ENCODE peak calls at places on chromosomes 1 and 21, in five cellular contexts. E is sigmoid colon, A is ovary, Q is esophagus muscularis mucosa, K is transverse colon. D is an unnamed sample.

GRCh38 chr1:62438163-62438562 is 1.3 kb downstream of the USP1 start:
- DNase-seq in E (no peak), Q (no peak), A (no peak), K (no peak), D (no peak)

GRCh38 chr1:92951141-92951582 is 10.1 kb downstream of the DIPK1A start:
- DNase-seq in K (peak; percentile 48), Q (no peak), E (no peak), A (no peak), D (no peak)

GRCh38 chr21:35390013-35390776 is 341.1 kb upstream of the RUNX1 start:
- DNase-seq in E (peak; percentile 73), A (no peak), K (no peak), Q (no peak), D (peak; percentile 34)

GRCh38 chr1:96596226-96596625 is 125.4 kb upstream of the PTBP2 start:
- DNase-seq in E (no peak), K (no peak), A (no peak), Q (no peak), D (no peak)

GRCh38 chr1:40495315-40495903 is 13.2 kb upstream of the EXO5 start:
- DNase-seq in Q (no peak), E (no peak), A (no peak), K (no peak), D (no peak)

GRCh38 chr21:41585199-41585994 is 77.4 kb upstream of the TMPRSS2 start:
- DNase-seq in E (no peak), Q (no peak), A (peak; percentile 1), K (no peak), D (peak; percentile 24)

GRCh38 chr1:6421266-6421665 is 1.5 kb upstream of the HES2 start:
- DNase-seq in K (no peak), A (no peak), E (no peak), Q (no peak), D (no peak)

GRCh38 chr1:168089326-168089978 is 47.3 kb downstream of the GPR161 start:
- DNase-seq in E (peak; percentile 38), K (peak; percentile 81), A (no peak), Q (peak; percentile 86), D (no peak)

GRCh38 chr1:16984717-16985116 is 4.3 kb upstream of the MFAP2 start:
- DNase-seq in A (peak; percentile 89), E (peak; percentile 90), K (peak; percentile 26), Q (peak; percentile 93), D (no peak)

GRCh38 chr1:64981602-64981981 is 15.2 kb upstream of the JAK1 start:
- DNase-seq in Q (no peak), A (no peak), E (no peak), K (no peak), D (no peak)

GRCh38 chr21:41045534-41046268 is 122.3 kb upstream of the BACE2 start:
- DNase-seq in Q (peak; percentile 89), E (no peak), A (no peak), K (no peak), D (peak; percentile 64)

GRCh38 chr1:28928306-28928987 is 14.1 kb downstream of the EPB41 start:
- DNase-seq in Q (no peak), E (no peak), A (no peak), K (no peak), D (no peak)

GRCh38 chr1:222600274-222600673 is 10.5 kb upstream of the TAF1A start:
- DNase-seq in Q (no peak), K (no peak), A (no peak), E (no peak), D (no peak)

GRCh38 chr1:161200421-161200991 is 1.7 kb upstream of the ADAMTS4 start:
- DNase-seq in A (no peak), E (no peak), K (no peak), Q (no peak), D (no peak)

GRCh38 chr1:201795066-201795465 is 33.9 kb upstream of the IPO9 start:
- DNase-seq in K (no peak), E (no peak), A (no peak), Q (no peak), D (no peak)

GRCh38 chr1:85992756-85993155 is 163.8 kb downstream of the COL24A1 start:
- DNase-seq in Q (no peak), K (no peak), E (no peak), A (no peak), D (no peak)

GRCh38 chr1:47409311-47410085 is 6.6 kb upstream of the FOXE3 start:
- DNase-seq in E (no peak), K (no peak), Q (no peak), A (no peak), D (no peak)

GRCh38 chr21:37450385-37451044 is 83.9 kb downstream of the DYRK1A start:
- DNase-seq in A (no peak), K (no peak), E (no peak), Q (no peak), D (no peak)

GRCh38 chr1:16978589-16979474 is 1.6 kb downstream of the MFAP2 start:
- DNase-seq in E (peak; percentile 92), Q (no peak), A (peak; percentile 91), K (peak; percentile 29), D (no peak)

GRCh38 chr1:209150114-209150513 is 433.4 kb upstream of the CAMK1G start:
- DNase-seq in Q (no peak), K (no peak), E (no peak), A (no peak), D (no peak)

GRCh38 chr1:177659259-177659658 is 310.6 kb downstream of the SEC16B start:
- DNase-seq in K (no peak), Q (no peak), A (no peak), E (no peak), D (no peak)

GRCh38 chr1:67211589-67212563 is 45.6 kb downstream of the IL23R start:
- DNase-seq in E (no peak), Q (peak; percentile 42), A (no peak), K (peak; percentile 13), D (no peak)

GRCh38 chr1:33724348-33724747 is 139.5 kb upstream of the HMGB4 start:
- DNase-seq in Q (no peak), E (no peak), K (no peak), A (no peak), D (no peak)

GRCh38 chr1:22808846-22809501 is 98.3 kb downstream of the EPHB2 start:
- DNase-seq in E (peak; percentile 88), Q (no peak), A (peak; percentile 73), K (no peak), D (no peak)

GRCh38 chr1:81678779-81679178 is 122.0 kb upstream of the ADGRL2 start:
- DNase-seq in Q (no peak), E (no peak), K (no peak), A (no peak), D (no peak)

GRCh38 chr1:59856725-59857338 is 42.1 kb downstream of the HOOK1 start:
- DNase-seq in K (peak; percentile 61), E (no peak), A (no peak), Q (no peak), D (peak; percentile 57)

GRCh38 chr1:63641615-63642014 is 48.4 kb downstream of the PGM1 start:
- DNase-seq in E (no peak), Q (no peak), K (no peak), A (no peak), D (no peak)

GRCh38 chr1:63638471-63638870 is 45.3 kb downstream of the PGM1 start:
- DNase-seq in Q (no peak), E (no peak), K (no peak), A (no peak), D (no peak)

GRCh38 chr1:63643517-63643916 is 50.3 kb downstream of the PGM1 start:
- DNase-seq in E (no peak), Q (no peak), A (no peak), K (no peak), D (no peak)

GRCh38 chr1:63642901-63643300 is 49.7 kb downstream of the PGM1 start:
- DNase-seq in E (no peak), A (no peak), K (no peak), Q (no peak), D (no peak)

DNA sequence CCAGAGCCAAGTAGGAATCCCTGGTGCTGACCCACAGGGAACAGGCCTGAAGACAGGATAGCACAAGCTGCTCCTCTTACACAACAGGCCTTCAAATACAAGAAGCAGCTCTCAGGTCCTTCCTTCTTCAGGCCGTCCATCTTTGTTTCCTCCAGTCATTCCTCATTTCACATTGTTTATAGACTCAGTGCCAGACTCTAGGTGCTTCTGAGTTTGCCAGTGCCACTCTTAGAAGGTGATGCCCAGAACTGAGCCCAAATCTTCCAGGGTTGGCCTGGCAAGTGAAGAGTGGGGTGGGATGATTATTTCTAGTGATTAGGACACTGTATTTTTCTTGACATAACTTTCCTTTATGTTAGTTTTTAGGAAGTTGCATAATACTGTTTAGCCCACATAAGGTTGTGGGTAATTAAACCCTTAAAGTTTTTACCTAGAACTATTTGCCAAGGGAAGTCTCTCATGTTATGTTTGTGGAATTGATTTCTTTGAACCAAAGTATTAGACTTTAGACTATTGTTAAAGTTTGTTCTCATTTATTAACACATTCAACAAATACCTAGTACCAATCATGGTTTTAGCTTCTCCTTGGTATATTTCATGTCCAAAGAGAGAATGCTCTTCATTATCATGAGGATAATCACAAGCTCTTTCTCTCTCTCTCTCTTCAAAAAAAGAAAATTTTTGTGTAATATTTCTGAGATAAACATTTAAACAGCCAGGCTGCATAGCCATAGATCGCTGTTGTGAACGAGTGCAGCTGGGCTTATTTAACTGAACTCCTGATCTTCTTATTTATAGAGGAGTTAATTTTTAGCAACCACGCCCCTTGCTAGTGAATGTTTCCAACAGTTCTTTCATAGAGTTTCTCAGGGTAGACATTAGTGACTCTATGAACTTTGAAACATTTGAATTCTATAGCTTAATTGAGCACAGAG is 47.7 kb downstream of the PGM1 start:
- DNase-seq in E (no peak), K (no peak), Q (no peak), A (no peak), D (no peak)
- TF ChIP-seq POLR2A in E (no peak), K (no peak), Q (no peak), A (no peak), D (no peak)

GRCh38 chr1:157597959-157598667 is at the start of gene FCRL4:
- DNase-seq in A (no peak), K (no peak), E (no peak), Q (no peak), D (no peak)
- H3K4me3 ChIP-seq in A (no peak within 1 kb of the TSS), K (no peak within 1 kb of the TSS), E (no peak within 1 kb of the TSS), Q (no peak within 1 kb of the TSS), D (no peak within 1 kb of the TSS)

DNA sequence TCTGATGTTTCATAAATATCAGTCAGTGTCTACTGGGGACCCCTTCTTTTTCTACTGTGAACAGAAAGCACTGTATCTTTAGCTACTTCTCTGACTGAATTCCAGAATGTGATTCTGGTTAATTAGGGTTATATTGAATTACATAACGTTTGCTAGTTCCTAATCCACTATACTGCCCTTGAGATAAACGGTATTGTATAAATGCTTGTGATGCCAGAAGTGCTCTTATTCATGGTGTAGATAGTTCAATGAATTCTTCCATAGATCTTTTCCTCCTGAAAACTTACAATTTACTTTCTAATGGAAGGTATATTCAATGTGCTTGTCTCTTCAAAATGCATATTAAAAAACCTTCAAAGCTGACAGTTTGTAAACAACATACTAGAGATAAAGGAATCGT is 131.2 kb downstream of the KCNK1 start:
- DNase-seq in K (no peak), Q (no peak), E (no peak), A (no peak), D (no peak)
- TF ChIP-seq EP300 in K (no peak), Q (no peak), E (no peak), A (no peak), D (no peak)

GRCh38 chr1:180848191-180848590 is 64.5 kb upstream of the KIAA1614 start:
- DNase-seq in Q (no peak), A (no peak), K (no peak), E (no peak), D (no peak)

GRCh38 chr1:180854001-180854400 is 58.7 kb upstream of the KIAA1614 start:
- DNase-seq in Q (no peak), A (no peak), K (no peak), E (no peak), D (no peak)

GRCh38 chr1:180851995-180852887 is 60.5 kb upstream of the KIAA1614 start:
- DNase-seq in A (no peak), E (no peak), Q (no peak), K (no peak), D (no peak)

GRCh38 chr1:180845352-180845751 is 67.3 kb upstream of the KIAA1614 start:
- DNase-seq in E (no peak), A (no peak), Q (no peak), K (no peak), D (no peak)

GRCh38 chr1:180849031-180849775 is 63.5 kb upstream of the KIAA1614 start:
- DNase-seq in E (no peak), Q (no peak), K (no peak), A (no peak), D (no peak)
- TF ChIP-seq POLR2A in E (no peak), Q (no peak), K (no peak), A (no peak), D (no peak)

D was measured in stomach.